ENCODE peak calls at places on chromosomes 3 and 15, in ten cellular contexts. Q is GM12878, Y is astrocyte of the spinal cord, W is mammary epithelial cell, V is skeletal muscle cell, M is AG04450, Z is uterus, F is psoas muscle, J is Karpas-422, K is neural progenitor cell. D is an unnamed sample.

GRCh38 chr3:16550305-16550675 is 36.8 kb upstream of the RFTN1 start:
- DNase-seq in Z (no peak), F (no peak), Y (no peak), M (no peak), Q (no peak), J (no peak), V (no peak), K (no peak), W (peak; percentile 37), D (no peak)

GRCh38 chr3:27333843-27334242 is 35.3 kb downstream of the NEK10 start:
- DNase-seq in M (no peak), J (no peak), Q (no peak), V (no peak), W (no peak), Y (no peak), Z (no peak), K (no peak), F (no peak), D (no peak)

GRCh38 chr3:119223511-119223910 is 17.2 kb downstream of the B4GALT4 start:
- DNase-seq in V (no peak), K (no peak), W (no peak), M (no peak), F (no peak), Y (no peak), Q (no peak), J (no peak), Z (no peak), D (no peak)

GRCh38 chr3:5006755-5007202 is 27.5 kb downstream of the BHLHE40 start:
- DNase-seq in F (no peak), W (peak; percentile 60), V (no peak), Y (no peak), Z (no peak), K (no peak), Q (peak; percentile 95), M (no peak), J (no peak), D (peak; percentile 41)

GRCh38 chr15:85800460-85801123 is 5.9 kb upstream of the KLHL25 start:
- DNase-seq in V (no peak), J (no peak), K (no peak), Q (no peak), M (no peak), Z (no peak), F (peak; percentile 77), Y (peak; percentile 67), W (peak; percentile 74), D (no peak)

GRCh38 chr3:176426371-176426770 is 770.9 kb downstream of the TBL1XR1 start:
- DNase-seq in J (no peak), Q (no peak), K (no peak), V (no peak), F (no peak), M (no peak), W (no peak), Y (no peak), Z (no peak), D (no peak)

GRCh38 chr3:153343988-153344782 is 182.2 kb downstream of the RAP2B start:
- DNase-seq in Z (no peak), Y (no peak), F (no peak), Q (no peak), M (no peak), K (no peak), V (no peak), W (no peak), J (no peak), D (no peak)

GRCh38 chr3:126753191-126754160 is 49.4 kb downstream of the CHCHD6 start:
- DNase-seq in Q (no peak), W (peak; percentile 88), J (no peak), V (no peak), Z (no peak), K (no peak), Y (peak; percentile 29), M (peak; percentile 37), F (no peak), D (no peak)

GRCh38 chr3:125161607-125162219 is 50.8 kb downstream of the SLC12A8 start:
- DNase-seq in Z (no peak), W (no peak), F (no peak), M (no peak), V (no peak), J (no peak), K (peak; percentile 49), Q (no peak), Y (no peak), D (no peak)

GRCh38 chr3:45665101-45665572 is 24.1 kb upstream of the SACM1L start:
- DNase-seq in Q (peak; percentile 25), K (peak; percentile 60), Z (no peak), V (no peak), Y (no peak), W (peak; percentile 61), F (no peak), M (no peak), J (peak; percentile 88), D (no peak)

GRCh38 chr3:45666729-45667440 is 22.3 kb upstream of the SACM1L start:
- DNase-seq in V (no peak), W (peak; percentile 75), Y (peak; percentile 67), K (no peak), F (peak; percentile 52), Z (no peak), Q (no peak), M (no peak), J (no peak), D (peak; percentile 40)

GRCh38 chr3:45667569-45667967 is 21.6 kb upstream of the SACM1L start:
- DNase-seq in Y (no peak), Q (no peak), F (no peak), J (no peak), K (no peak), Z (no peak), W (no peak), M (no peak), V (no peak), D (no peak)

GRCh38 chr3:45660567-45660901 is 28.7 kb upstream of the SACM1L start:
- DNase-seq in K (no peak), J (no peak), V (no peak), Y (no peak), M (no peak), W (no peak), F (no peak), Q (no peak), Z (no peak), D (no peak)

DNA sequence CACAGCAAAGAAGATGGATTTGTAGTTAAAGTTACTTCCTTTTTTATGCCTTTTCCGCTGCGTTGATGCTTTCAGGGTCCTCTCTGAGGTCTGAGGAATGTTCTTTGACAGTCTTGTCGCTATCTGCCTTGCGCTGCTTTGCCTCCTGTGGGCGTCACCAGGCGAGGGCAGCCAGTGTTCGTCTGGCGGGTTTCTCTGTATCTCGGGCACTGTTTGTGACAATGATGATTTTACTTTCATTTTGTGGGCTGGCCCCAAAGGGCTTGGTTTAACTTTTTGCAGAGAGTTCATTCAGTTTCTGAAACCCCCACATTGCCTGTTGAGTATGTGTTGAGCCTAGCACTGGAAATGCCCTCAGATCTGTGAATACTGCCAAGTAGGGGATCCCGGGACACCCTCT is 24.6 kb upstream of the SACM1L start:
- DNase-seq in Q (peak; percentile 48), Y (no peak), W (no peak), J (peak; percentile 66), V (no peak), Z (no peak), K (no peak), F (no peak), M (no peak), D (no peak)
- H3K4me3 ChIP-seq in Q (no peak overlapping the region), Y (no peak overlapping the region), W (peak overlapping the region; percentile 38), J (peak overlapping the region; percentile 58), V (no peak overlapping the region), Z (peak overlapping the region; percentile 6), K (no peak overlapping the region), F (peak overlapping the region; percentile 40), M (no peak overlapping the region), D (peak overlapping the region; percentile 28)

DNA sequence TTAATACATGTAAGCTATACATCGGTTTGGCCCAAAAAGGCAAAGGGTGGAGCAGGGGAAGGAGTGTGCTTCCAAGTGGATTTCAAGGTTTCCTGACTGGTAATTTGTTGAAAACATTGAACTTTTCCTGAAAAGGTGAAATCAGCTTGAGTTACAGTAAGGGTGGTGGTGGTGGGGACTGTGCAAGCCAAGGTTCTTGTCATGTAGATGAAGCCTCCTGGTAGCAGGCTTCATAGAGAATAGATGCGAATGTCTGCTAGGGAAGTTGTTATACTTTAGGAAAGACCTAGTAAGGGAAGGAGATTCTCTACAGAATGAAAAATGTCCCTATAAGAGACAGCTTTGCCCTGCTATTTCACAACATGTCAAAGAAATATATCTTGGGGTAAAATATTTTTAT is 528.2 kb upstream of the CBLB start:
- DNase-seq in F (no peak), Y (no peak), J (no peak), Q (no peak), K (no peak), Z (no peak), M (no peak), W (no peak), V (no peak), D (no peak)
- H3K4me3 ChIP-seq in F (no peak overlapping the region), Y (no peak overlapping the region), J (no peak overlapping the region), Q (no peak overlapping the region), K (no peak overlapping the region), Z (no peak overlapping the region), M (no peak overlapping the region), W (no peak overlapping the region), V (no peak overlapping the region), D (no peak overlapping the region)

DNA sequence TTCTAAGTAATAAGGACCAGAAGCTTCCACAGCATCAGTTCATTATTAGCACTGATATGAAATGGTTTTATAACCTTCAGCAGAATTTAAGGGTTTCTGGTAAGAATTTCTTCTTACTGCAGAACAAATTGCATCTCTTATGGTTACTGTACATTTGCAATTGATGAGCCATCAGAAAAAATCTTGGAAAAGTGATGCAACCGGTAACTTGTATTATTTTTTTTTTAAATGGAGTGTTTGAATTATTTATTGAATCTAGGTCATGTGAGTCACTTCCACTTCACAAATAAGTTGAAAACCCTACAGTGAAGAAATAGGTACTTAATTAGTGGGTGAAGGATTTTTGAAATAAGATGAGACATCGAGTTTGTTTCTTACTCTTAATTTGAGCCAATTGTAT is 786.0 kb downstream of the TUSC7 start:
- DNase-seq in K (no peak), F (no peak), Z (no peak), Y (no peak), M (no peak), W (no peak), Q (no peak), J (no peak), V (no peak), D (no peak)
- H3K4me3 ChIP-seq in K (no peak overlapping the region), F (no peak overlapping the region), Z (no peak overlapping the region), Y (no peak overlapping the region), M (no peak overlapping the region), W (no peak overlapping the region), Q (no peak overlapping the region), J (no peak overlapping the region), V (no peak overlapping the region), D (no peak overlapping the region)

DNA sequence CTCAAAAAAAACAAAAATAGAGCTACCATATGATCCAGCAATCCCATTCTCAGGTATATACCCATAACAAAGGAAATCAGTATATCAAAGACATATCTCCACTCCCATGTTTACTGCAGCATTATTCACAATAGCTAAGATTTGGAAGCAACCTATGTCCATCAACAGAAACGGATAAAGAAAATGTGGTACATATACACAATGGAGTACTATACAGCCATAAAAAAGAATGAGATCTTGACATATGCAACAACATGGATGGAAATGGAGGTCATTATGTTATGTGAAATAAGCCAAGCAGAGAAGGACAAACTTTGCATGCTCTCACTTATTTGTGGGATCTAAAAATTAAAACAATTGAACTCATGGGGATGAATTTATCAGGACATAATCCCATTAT is 19.6 kb downstream of the PEAK1 start:
- DNase-seq in Y (no peak), K (no peak), W (no peak), Z (no peak), F (no peak), Q (no peak), J (no peak), V (no peak), M (no peak), D (no peak)
- H3K4me3 ChIP-seq in Y (no peak overlapping the region), K (no peak overlapping the region), W (no peak overlapping the region), Z (no peak overlapping the region), F (no peak overlapping the region), Q (no peak overlapping the region), J (no peak overlapping the region), V (no peak overlapping the region), M (no peak overlapping the region), D (no peak overlapping the region)

D was measured in tibial artery.